ENCODE peak calls at places on chromosomes 4 and X, in five cellular contexts. F, Z, M, U and P are unnamed samples.

GRCh38 chrX:151396827-151397740 is at the start of gene VMA21:
- DNase-seq in F (peak; percentile 85), M (peak; percentile 47), Z (peak; percentile 81), U (peak; percentile 78), P (peak; percentile 64)

GRCh38 chr4:8419222-8420041 is 21.1 kb downstream of the ACOX3 start:
- DNase-seq in F (no peak), M (no peak), Z (peak; percentile 76), U (no peak), P (no peak)

GRCh38 chr4:107888237-107888636 is 43.1 kb upstream of the CYP2U1 start:
- DNase-seq in Z (no peak), U (peak; percentile 31), F (no peak), M (no peak), P (no peak)

GRCh38 chr4:185524888-185525863 is 10.1 kb downstream of the PDLIM3 start:
- DNase-seq in U (no peak), M (no peak), Z (no peak), F (no peak), P (no peak)

GRCh38 chr4:70559924-70560323 is 32.1 kb upstream of the AMBN start:
- DNase-seq in M (no peak), Z (no peak), F (no peak), U (no peak), P (no peak)

GRCh38 chrX:153644356-153645125 is 2.5 kb upstream of the DUSP9 start:
- DNase-seq in F (no peak), Z (no peak), M (no peak), U (no peak), P (no peak)

GRCh38 chrX:119488749-119489148 is 20.5 kb downstream of the SLC25A5 start:
- DNase-seq in M (no peak), Z (peak; percentile 45), U (peak; percentile 42), F (no peak), P (no peak)

GRCh38 chrX:104864296-104864695 is 298.3 kb downstream of the IL1RAPL2 start:
- DNase-seq in M (no peak), F (no peak), Z (no peak), U (no peak), P (no peak)

GRCh38 chr4:98068495-98068894 is 74.8 kb downstream of the STPG2 start:
- DNase-seq in Z (no peak), U (no peak), F (no peak), M (no peak), P (no peak)

GRCh38 chr4:166019441-166019840 is 146.4 kb downstream of the TLL1 start:
- DNase-seq in U (no peak), Z (no peak), M (no peak), F (no peak), P (no peak)

GRCh38 chr4:95548738-95549245 is at the start of gene UNC5C:
- DNase-seq in Z (no peak), U (no peak), F (no peak), M (no peak), P (no peak)

GRCh38 chr4:6245246-6246169 is 24.1 kb upstream of the WFS1 start:
- DNase-seq in M (no peak), Z (no peak), F (no peak), U (no peak), P (no peak)

GRCh38 chrX:103780701-103781402 is 4.2 kb downstream of the PLP1 start:
- DNase-seq in Z (no peak), F (no peak), U (no peak), M (no peak), P (no peak)

GRCh38 chrX:111543212-111543762 is 31.8 kb downstream of the SERTM2 start:
- DNase-seq in F (no peak), Z (no peak), M (no peak), U (no peak), P (no peak)

GRCh38 chr4:88807499-88807898 is 109.9 kb upstream of the NAP1L5 start:
- DNase-seq in Z (no peak), F (no peak), U (no peak), M (no peak), P (no peak)

GRCh38 chr4:137124278-137124932 is 407.9 kb downstream of the PCDH18 start:
- DNase-seq in Z (no peak), M (peak; percentile 58), U (peak; percentile 54), F (no peak), P (peak; percentile 44)

GRCh38 chr4:8842614-8843013 is 29.0 kb downstream of the HMX1 start:
- DNase-seq in F (no peak), M (no peak), Z (no peak), U (no peak), P (no peak)

GRCh38 chr4:143700060-143700419 is 435 bp downstream of the FREM3 start:
- DNase-seq in F (no peak), U (no peak), Z (no peak), M (no peak), P (no peak)

GRCh38 chr4:168524006-168524405 is 27.2 kb downstream of the PALLD start:
- DNase-seq in F (no peak), M (peak; percentile 60), U (no peak), Z (no peak), P (peak; percentile 62)

GRCh38 chrX:115364625-115365024 is 75.1 kb downstream of the LUZP4 start:
- DNase-seq in M (no peak), F (no peak), Z (no peak), U (no peak), P (no peak)

GRCh38 chrX:68503830-68504229 is 5.0 kb downstream of the YIPF6 start:
- DNase-seq in F (no peak), U (no peak), Z (peak; percentile 7), M (no peak), P (no peak)

GRCh38 chr4:1378559-1379231 is 27.5 kb downstream of the NKX1-1 start:
- DNase-seq in M (no peak), F (no peak), Z (no peak), U (no peak), P (no peak)

GRCh38 chr4:184439856-184440592 is 34.3 kb downstream of the IRF2 start:
- DNase-seq in Z (no peak), U (no peak), M (no peak), F (no peak), P (peak; percentile 79)

GRCh38 chr4:117164338-117164737 is 79.0 kb upstream of the TRAM1L1 start:
- DNase-seq in U (peak; percentile 7), M (no peak), F (no peak), Z (no peak), P (no peak)

GRCh38 chr4:140061194-140061593 is 92.8 kb downstream of the MAML3 start:
- DNase-seq in M (no peak), Z (no peak), U (no peak), F (no peak), P (no peak)

GRCh38 chr4:78022517-78022916 is 34.6 kb upstream of the FRAS1 start:
- DNase-seq in Z (no peak), F (no peak), M (no peak), U (no peak), P (no peak)